ENCODE peak calls at places on chromosomes 6 and 20, in ten cellular contexts. U is AG20443, K is OCI-LY7, A is NCI-H187 treated with DMSO at 0.1 percent for 48 hours, V is activated gamma-delta T cell treated with Interleukin-2 at 50 U/mL for 16 hours, J is NCI-H2081, Q is dorsolateral prefrontal cortex, O is GM10248, T is Caki2, F is NCI-H1105 treated with DMSO at 0.1 percent for 48 hours. N is an unnamed sample.

GRCh38 chr6:116971959-116972358 is 94.9 kb downstream of the RFX6 start:
- DNase-seq in U (peak), K (peak), A (peak), V (no peak), J (peak), Q (no peak), O (peak), T (no peak), F (peak), N (no peak)

GRCh38 chr6:141992109-141992508 is 140.6 kb upstream of the GJE1 start:
- DNase-seq in U (no peak), K (no peak), A (no peak), V (no peak), J (no peak), Q (no peak), O (no peak), T (no peak), F (no peak), N (no peak)

GRCh38 chr6:111238464-111239119 is 151.3 kb downstream of the SLC16A10 start:
- DNase-seq in U (no peak), K (no peak), A (no peak), V (no peak), J (no peak), Q (no peak), O (no peak), T (peak), F (no peak), N (no peak)

GRCh38 chr6:35486005-35486925 is 10.6 kb downstream of the TEAD3 start:
- DNase-seq in U (no peak), K (no peak), A (no peak), V (no peak), J (no peak), Q (no peak), O (no peak), T (no peak), F (peak), N (peak)

GRCh38 chr6:100281471-100281878 is 183.2 kb downstream of the SIM1 start:
- DNase-seq in U (peak), K (no peak), A (no peak), V (no peak), J (no peak), Q (no peak), O (no peak), T (no peak), F (peak), N (no peak)

GRCh38 chr6:89138173-89138572 is 7.7 kb upstream of the PM20D2 start:
- DNase-seq in U (no peak), K (no peak), A (no peak), V (no peak), J (no peak), Q (no peak), O (no peak), T (no peak), F (peak), N (no peak)

GRCh38 chr20:31485450-31486339 is 10.6 kb downstream of the REM1 start:
- DNase-seq in U (peak), K (no peak), A (no peak), V (no peak), J (no peak), Q (no peak), O (no peak), T (no peak), F (no peak), N (peak)

GRCh38 chr6:51841656-51842055 is 245.8 kb downstream of the PKHD1 start:
- DNase-seq in U (no peak), K (no peak), A (no peak), V (no peak), J (no peak), Q (no peak), O (no peak), T (no peak), F (no peak), N (no peak)

GRCh38 chr6:3484946-3485345 is 28.1 kb upstream of the SLC22A23 start:
- DNase-seq in U (no peak), K (no peak), A (no peak), V (no peak), J (no peak), Q (peak), O (no peak), T (no peak), F (no peak), N (no peak)

GRCh38 chr20:49394757-49395156 is 87.7 kb downstream of the KCNB1 start:
- DNase-seq in U (no peak), K (no peak), A (no peak), V (no peak), J (no peak), Q (no peak), O (no peak), T (no peak), F (no peak), N (no peak)

GRCh38 chr6:139135578-139136545 is 982 bp downstream of the HECA start:
- DNase-seq in U (peak), K (peak), A (no peak), V (peak), J (no peak), Q (peak), O (peak), T (peak), F (peak), N (peak)

GRCh38 chr6:105733556-105734162 is 330.8 kb upstream of the PREP start:
- DNase-seq in U (peak), K (peak), A (no peak), V (no peak), J (no peak), Q (no peak), O (no peak), T (no peak), F (peak), N (no peak)

GRCh38 chr20:58287638-58288037 is 21.9 kb upstream of the RAB22A start:
- DNase-seq in U (no peak), K (no peak), A (no peak), V (no peak), J (no peak), Q (no peak), O (no peak), T (no peak), F (no peak), N (no peak)

GRCh38 chr6:17869010-17869752 is 118.3 kb downstream of the KIF13A start:
- DNase-seq in U (peak), K (no peak), A (no peak), V (no peak), J (no peak), Q (peak), O (no peak), T (no peak), F (no peak), N (no peak)

GRCh38 chr6:55836945-55837344 is 38.4 kb downstream of the BMP5 start:
- DNase-seq in U (no peak), K (no peak), A (no peak), V (no peak), J (no peak), Q (no peak), O (no peak), T (no peak), F (no peak), N (no peak)

GRCh38 chr20:48324744-48325143 is 503.1 kb downstream of the PREX1 start:
- DNase-seq in U (no peak), K (no peak), A (no peak), V (no peak), J (no peak), Q (no peak), O (no peak), T (no peak), F (no peak), N (no peak)

GRCh38 chr6:36724514-36725385 is 27.1 kb downstream of the RAB44 start:
- DNase-seq in U (peak), K (peak), A (no peak), V (peak), J (peak), Q (peak), O (peak), T (peak), F (peak), N (peak)

GRCh38 chr6:111843347-111844147 is 29.7 kb downstream of the FYN start:
- DNase-seq in U (no peak), K (no peak), A (no peak), V (peak), J (no peak), Q (no peak), O (no peak), T (no peak), F (no peak), N (no peak)

GRCh38 chr6:159577564-159577963 is 115.5 kb downstream of the SOD2 start:
- DNase-seq in U (no peak), K (no peak), A (no peak), V (no peak), J (no peak), Q (no peak), O (no peak), T (peak), F (no peak), N (no peak)

GRCh38 chr6:33205172-33206026 is 944 bp downstream of the HSD17B8 start:
- DNase-seq in U (no peak), K (peak), A (no peak), V (no peak), J (no peak), Q (no peak), O (no peak), T (peak), F (peak), N (no peak)

GRCh38 chr6:127302728-127303675 is 36.3 kb downstream of the RNF146 start:
- DNase-seq in U (peak), K (peak), A (no peak), V (peak), J (peak), Q (no peak), O (peak), T (peak), F (peak), N (no peak)

GRCh38 chr6:12749531-12750379 is 33.2 kb downstream of the PHACTR1 start:
- DNase-seq in U (peak), K (no peak), A (peak), V (no peak), J (peak), Q (no peak), O (no peak), T (no peak), F (peak), N (no peak)

GRCh38 chr20:45087814-45088213 is 13.1 kb downstream of the KCNS1 start:
- DNase-seq in U (peak), K (no peak), A (no peak), V (no peak), J (no peak), Q (no peak), O (no peak), T (no peak), F (no peak), N (no peak)

GRCh38 chr6:44667668-44668390 is 280.3 kb downstream of the CDC5L start:
- DNase-seq in U (no peak), K (peak), A (no peak), V (peak), J (no peak), Q (no peak), O (no peak), T (no peak), F (no peak), N (no peak)

N was measured in aorta.